ENCODE peak calls at places on chromosomes 5 and 9, in four cellular contexts. M is H9, W is IMR-90, G is H1. Q is an unnamed sample.

GRCh38 chr5:57711471-57711870 is 228.9 kb upstream of the ACTBL2 start:
- DNase-seq in M (no peak), W (peak), G (no peak), Q (no peak)

GRCh38 chr9:117323390-117323789 is 91.5 kb downstream of the ASTN2 start:
- DNase-seq in M (no peak), W (no peak), G (no peak), Q (no peak)

GRCh38 chr5:54900906-54901725 is 84.3 kb downstream of the ESM1 start:
- DNase-seq in M (no peak), W (peak), G (no peak), Q (no peak)

GRCh38 chr5:113166710-113167366 is 190.2 kb downstream of the DCP2 start:
- DNase-seq in M (no peak), W (peak), G (no peak), Q (no peak)

GRCh38 chr5:174567506-174568141 is 156.8 kb upstream of the MSX2 start:
- DNase-seq in M (no peak), W (no peak), G (no peak), Q (no peak)

GRCh38 chr5:177085985-177086917 is at the start of gene FGFR4:
- DNase-seq in M (peak), W (peak), G (peak), Q (peak)

GRCh38 chr9:38346811-38347735 is 45.4 kb upstream of the ALDH1B1 start:
- DNase-seq in M (peak), W (no peak), G (no peak), Q (peak)

GRCh38 chr5:95631265-95631957 is 11.5 kb downstream of the GPR150 start:
- DNase-seq in M (no peak), W (peak), G (no peak), Q (no peak)

DNA sequence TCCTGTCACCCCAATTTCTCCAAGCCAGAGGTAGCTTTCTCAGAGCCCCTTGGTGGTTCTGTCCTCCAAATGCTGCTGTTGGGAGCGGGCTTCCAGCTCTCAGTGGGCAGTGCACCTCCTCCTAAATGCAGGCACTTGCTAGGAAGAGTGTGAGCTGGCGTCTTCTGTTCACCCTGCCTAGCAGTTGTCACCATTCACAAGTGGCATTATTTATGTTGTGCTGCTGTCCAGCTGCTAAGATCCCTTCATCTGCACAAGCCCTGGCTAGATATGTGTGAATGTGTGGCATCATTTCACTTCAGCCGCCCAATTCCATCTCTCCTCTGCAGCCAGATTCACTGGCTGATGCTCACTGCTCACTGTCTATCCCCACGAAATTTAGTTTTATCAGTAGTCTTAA is 43.7 kb downstream of the SLC36A1 start:
- DNase-seq in M (no peak), W (no peak), G (no peak), Q (no peak)
- H4K5ac ChIP-seq in M (no peak), W (no peak), G (no peak), Q (no peak)

DNA sequence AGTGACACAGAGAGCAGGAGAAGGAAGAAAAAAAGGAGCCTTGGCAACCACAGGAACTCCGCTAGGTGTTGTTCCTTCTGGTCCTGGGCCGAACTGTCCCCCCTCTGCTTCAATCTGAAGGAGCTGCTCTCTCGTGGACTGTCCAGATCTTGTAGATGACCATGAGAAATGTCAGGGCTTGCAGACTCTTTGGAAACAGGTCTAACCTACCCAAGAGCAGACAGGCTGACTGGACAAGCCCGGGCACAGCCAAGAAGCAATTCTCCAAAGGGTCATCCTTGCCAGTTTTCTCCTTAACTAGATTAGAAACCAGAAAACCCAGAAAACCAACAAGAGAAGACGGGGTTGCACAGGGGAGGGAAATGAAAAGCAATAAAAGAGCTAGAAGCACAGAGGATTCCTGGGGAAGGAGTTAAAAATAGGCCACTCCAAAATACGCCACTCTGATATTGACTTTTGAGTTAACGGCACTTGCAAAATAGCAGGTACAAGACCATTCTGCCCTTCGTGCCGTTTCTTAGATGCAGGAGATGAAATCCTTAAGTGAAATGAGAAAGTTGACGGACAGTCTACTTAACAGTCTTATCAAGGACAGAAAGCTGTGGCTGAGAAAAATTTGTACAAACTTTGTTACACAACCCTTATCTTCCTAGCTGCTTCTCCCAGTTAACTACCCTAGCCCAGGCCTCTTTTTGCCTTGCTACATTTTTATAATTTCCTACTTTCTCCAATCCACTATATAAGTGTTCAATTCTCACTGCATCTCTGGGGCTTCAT is 5.8 kb downstream of the GCNT4 start:
- DNase-seq in M (no peak), W (no peak), G (no peak), Q (no peak)
- H3K18ac ChIP-seq in M (no peak), W (peak), G (no peak), Q (no peak)

GRCh38 chr5:98064118-98064517 is 709.3 kb upstream of the RGMB start:
- DNase-seq in M (no peak), W (no peak), G (no peak), Q (no peak)
- H4K5ac ChIP-seq in M (no peak), W (no peak), G (no peak), Q (no peak)

GRCh38 chr5:142550471-142550870 is 135.4 kb downstream of the FGF1 start:
- DNase-seq in M (no peak), W (no peak), G (no peak), Q (no peak)
- H3K18ac ChIP-seq in M (no peak), W (no peak), G (peak), Q (peak)

DNA sequence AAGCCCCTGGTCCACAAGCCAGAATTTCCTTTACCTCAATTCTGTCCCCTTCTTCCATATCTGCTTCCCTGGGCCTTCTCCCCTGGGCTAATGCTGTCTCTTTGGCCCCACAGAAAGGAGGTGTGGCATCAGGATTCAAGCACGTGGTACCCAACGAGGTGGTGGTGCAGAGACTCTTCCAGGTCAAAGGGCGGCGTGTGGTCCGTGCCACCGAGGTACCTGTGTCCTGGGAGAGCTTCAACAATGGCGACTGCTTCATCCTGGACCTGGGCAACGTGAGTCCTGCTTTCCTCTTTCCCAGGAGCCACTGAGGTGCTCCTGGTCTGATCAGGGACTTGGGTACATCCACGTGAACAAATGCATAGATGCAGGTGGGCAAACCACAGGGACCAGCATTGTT is 42.6 kb downstream of the GSN start:
- DNase-seq in M (no peak), W (no peak), G (no peak), Q (no peak)
- H4K5ac ChIP-seq in M (no peak), W (no peak), G (no peak), Q (no peak)

Q was measured in mesendoderm.